ENCODE peak calls at places on chromosome 14, in five cellular contexts. Z is lung, Y is upper lobe of left lung, C is Peyer's patch, N is fibroblast of lung. P is an unnamed sample.

GRCh38 chr14:79598339-79598738 is 613.0 kb downstream of the DIO2 start:
- DNase-seq in Z (no peak), Y (no peak), C (no peak), N (peak; percentile 91), P (no peak)

GRCh38 chr14:75323571-75323970 is 44.9 kb downstream of the FOS start:
- DNase-seq in Z (no peak), Y (no peak), C (no peak), N (peak; percentile 15), P (no peak)

GRCh38 chr14:68250950-68251765 is 431.6 kb downstream of the RAD51B start:
- DNase-seq in Z (no peak), Y (no peak), C (no peak), N (no peak), P (no peak)

GRCh38 chr14:86654558-86655184 is 1124.7 kb downstream of the FLRT2 start:
- DNase-seq in Z (peak; percentile 45), Y (no peak), C (peak; percentile 29), N (peak; percentile 3), P (no peak)

GRCh38 chr14:73610692-73611091 is 1.6 kb upstream of the ACOT6 start:
- DNase-seq in Z (no peak), Y (no peak), C (no peak), N (peak; percentile 39), P (no peak)

GRCh38 chr14:67529947-67530935 is 2.8 kb upstream of the PLEKHH1 start:
- DNase-seq in Z (no peak), Y (no peak), C (no peak), N (no peak), P (no peak)

GRCh38 chr14:44778562-44778961 is 183.2 kb downstream of the KLHL28 start:
- DNase-seq in Z (no peak), Y (no peak), C (no peak), N (peak; percentile 87), P (no peak)

GRCh38 chr14:80996049-80996901 is 40.9 kb downstream of the TSHR start:
- DNase-seq in Z (no peak), Y (no peak), C (no peak), N (peak; percentile 72), P (no peak)

GRCh38 chr14:66359500-66359899 is 126.7 kb upstream of the CCDC196 start:
- DNase-seq in Z (no peak), Y (no peak), C (no peak), N (peak; percentile 67), P (no peak)

GRCh38 chr14:37145395-37145794 is 27.0 kb downstream of the SLC25A21 start:
- DNase-seq in Z (no peak), Y (no peak), C (no peak), N (no peak), P (no peak)

GRCh38 chr14:79254069-79254775 is 957.1 kb downstream of the DIO2 start:
- DNase-seq in Z (no peak), Y (no peak), C (no peak), N (peak; percentile 75), P (no peak)

GRCh38 chr14:68084256-68084655 is 264.7 kb downstream of the RAD51B start:
- DNase-seq in Z (no peak), Y (no peak), C (no peak), N (peak; percentile 23), P (no peak)

GRCh38 chr14:51211149-51211548 is 28.9 kb upstream of the TMX1 start:
- DNase-seq in Z (no peak), Y (no peak), C (no peak), N (peak; percentile 59), P (no peak)

GRCh38 chr14:56004807-56005579 is 113.2 kb upstream of the PELI2 start:
- DNase-seq in Z (no peak), Y (no peak), C (no peak), N (peak; percentile 91), P (peak; percentile 12)

GRCh38 chr14:61188936-61189808 is 92.0 kb downstream of the TMEM30B start:
- DNase-seq in Z (peak; percentile 38), Y (peak; percentile 93), C (no peak), N (peak; percentile 74), P (peak; percentile 5)

GRCh38 chr14:54253195-54253947 is 143.4 kb upstream of the CDKN3 start:
- DNase-seq in Z (no peak), Y (no peak), C (no peak), N (peak; percentile 98), P (no peak)

GRCh38 chr14:95484296-95484695 is 32.2 kb downstream of the SYNE3 start:
- DNase-seq in Z (no peak), Y (no peak), C (no peak), N (no peak), P (no peak)

GRCh38 chr14:46717211-46717610 is 65.6 kb upstream of the RPL10L start:
- DNase-seq in Z (no peak), Y (no peak), C (no peak), N (peak; percentile 62), P (no peak)

GRCh38 chr14:73753887-73754880 is 40.0 kb upstream of the PNMA1 start:
- DNase-seq in Z (no peak), Y (no peak), C (peak; percentile 81), N (no peak), P (no peak)

GRCh38 chr14:101039755-101040138 is 136.2 kb upstream of the RTL1 start:
- DNase-seq in Z (no peak), Y (no peak), C (no peak), N (no peak), P (no peak)

GRCh38 chr14:77044776-77045569 is 16.5 kb upstream of the IRF2BPL start:
- DNase-seq in Z (peak; percentile 59), Y (no peak), C (no peak), N (no peak), P (no peak)

GRCh38 chr14:89921896-89922548 is 32.5 kb downstream of the EFCAB11 start:
- DNase-seq in Z (no peak), Y (no peak), C (no peak), N (peak; percentile 94), P (no peak)

GRCh38 chr14:100440207-100440631 is 117.1 kb downstream of the SLC25A47 start:
- DNase-seq in Z (peak; percentile 73), Y (peak; percentile 92), C (no peak), N (peak; percentile 85), P (no peak)

GRCh38 chr14:20682435-20683124 is 1.8 kb upstream of the RNASE4 start:
- DNase-seq in Z (peak; percentile 85), Y (peak; percentile 91), C (peak; percentile 82), N (peak; percentile 95), P (peak; percentile 88)

GRCh38 chr14:67725171-67725570 is 23.5 kb downstream of the RDH12 start:
- DNase-seq in Z (no peak), Y (no peak), C (no peak), N (no peak), P (no peak)

GRCh38 chr14:24351517-24351916 is 11.7 kb upstream of the RIPK3 start:
- DNase-seq in Z (no peak), Y (no peak), C (no peak), N (no peak), P (no peak)

GRCh38 chr14:90510208-90510607 is 113.4 kb downstream of the CALM1 start:
- DNase-seq in Z (peak; percentile 50), Y (peak; percentile 64), C (no peak), N (no peak), P (no peak)

GRCh38 chr14:105882626-105883025 is 356.2 kb downstream of the TMEM121 start:
- DNase-seq in Z (no peak), Y (peak; percentile 31), C (no peak), N (no peak), P (peak; percentile 1)

GRCh38 chr14:36238666-36239363 is 62.3 kb upstream of the PTCSC3 start:
- DNase-seq in Z (peak; percentile 46), Y (peak; percentile 7), C (no peak), N (peak; percentile 88), P (no peak)

DNA sequence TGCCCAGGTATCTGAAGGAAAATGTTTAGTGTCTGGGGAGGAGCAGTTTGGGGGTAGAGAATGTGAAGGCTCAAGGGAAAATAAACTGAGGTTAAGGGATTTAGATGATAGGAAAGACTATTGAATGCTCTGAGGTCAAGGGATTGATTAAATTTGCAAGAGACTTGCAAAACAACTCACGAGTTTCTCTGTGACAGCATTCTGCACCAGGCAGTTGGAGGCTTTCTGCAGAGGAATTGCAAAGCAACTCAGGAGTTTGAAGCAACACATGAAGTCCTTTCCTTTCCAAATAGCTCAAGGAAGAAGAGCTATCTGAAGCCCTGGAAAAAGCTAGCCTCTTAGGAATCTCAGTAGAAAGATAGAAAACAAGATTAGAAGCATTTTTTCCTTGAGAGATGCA is 23.9 kb downstream of the SLC7A8 start:
- DNase-seq in Z (no peak), Y (no peak), C (no peak), N (no peak), P (no peak)
- H3K4me3 ChIP-seq in Z (no peak overlapping the region), Y (no peak overlapping the region), C (no peak overlapping the region), N (no peak overlapping the region), P (no peak overlapping the region)

DNA sequence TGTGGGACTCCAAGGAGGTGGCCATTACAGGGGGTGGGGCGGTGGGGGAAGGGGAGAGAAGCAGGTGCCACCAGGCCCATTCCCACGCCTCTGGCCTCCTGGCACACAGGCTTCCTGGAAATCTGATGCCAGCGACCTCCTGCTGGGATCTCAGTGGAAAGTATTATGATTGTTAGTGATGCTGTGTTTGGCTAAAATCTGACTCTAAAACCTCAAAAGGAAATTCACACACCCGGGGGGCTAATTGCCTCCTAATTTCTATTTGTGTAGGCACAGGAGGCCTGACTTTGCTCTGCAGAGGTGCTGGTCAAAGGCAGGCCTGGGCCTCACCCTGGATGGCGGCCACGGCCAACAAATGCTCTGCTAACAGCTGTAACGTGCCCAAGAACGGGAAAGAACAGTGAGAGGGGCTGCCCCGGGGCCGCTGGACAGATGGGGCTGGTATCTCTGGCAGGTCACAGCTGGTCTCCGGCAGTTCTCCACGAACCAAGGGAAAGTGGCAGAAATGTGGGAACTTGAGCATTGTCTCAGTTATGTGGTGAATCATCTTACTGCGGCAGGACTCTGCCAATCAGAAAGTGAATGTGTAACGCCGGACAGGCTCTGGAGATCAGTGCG is 14.3 kb downstream of the FAM181A start:
- DNase-seq in Z (no peak), Y (no peak), C (no peak), N (peak; percentile 91), P (no peak)
- H3K27ac ChIP-seq in Z (no peak overlapping the region), Y (no peak overlapping the region), C (no peak overlapping the region), N (no peak overlapping the region), P (no peak overlapping the region)

GRCh38 chr14:104654119-104654518 is 35.3 kb upstream of the INF2 start:
- DNase-seq in Z (no peak), Y (no peak), C (no peak), N (no peak), P (no peak)
- TF ChIP-seq CTCF in Z (no peak), Y (no peak), C (no peak), N (no peak), P (no peak)

DNA sequence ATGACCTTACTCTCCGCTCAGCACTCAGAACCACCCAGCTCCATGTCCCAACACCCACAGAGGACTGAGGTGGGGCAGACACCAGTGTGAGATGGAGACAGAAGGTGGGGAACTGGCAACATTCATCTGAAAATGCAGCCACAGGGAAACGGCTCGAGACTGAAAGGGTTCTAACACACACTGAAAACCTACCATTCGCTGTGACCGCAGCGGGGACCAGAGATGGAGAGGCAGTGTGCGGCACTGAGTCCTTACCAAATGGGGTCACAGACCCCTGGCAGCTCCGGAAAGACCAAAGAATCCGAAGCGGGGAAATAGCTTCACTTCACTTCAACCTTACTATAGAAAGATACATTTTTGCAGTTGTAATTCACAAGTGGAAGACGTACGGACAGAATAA is 9.6 kb downstream of the BAG5 start:
- DNase-seq in Z (no peak), Y (no peak), C (no peak), N (no peak), P (no peak)
- H3K4me3 ChIP-seq in Z (no peak overlapping the region), Y (no peak overlapping the region), C (no peak overlapping the region), N (no peak overlapping the region), P (no peak overlapping the region)

GRCh38 chr14:96507723-96508122 is 5.5 kb downstream of the PAPOLA start:
- DNase-seq in Z (no peak), Y (no peak), C (no peak), N (no peak), P (no peak)
- H3K27ac ChIP-seq in Z (no peak overlapping the region), Y (no peak overlapping the region), C (no peak overlapping the region), N (no peak overlapping the region), P (no peak overlapping the region)